ENCODE peak calls at places on chromosomes 13 and 19, in four cellular contexts. One of them, this sample, is unnamed.

GRCh38 chr13:94251801-94252200 is 227.7 kb downstream of the DCT start:
- DNase-seq in H1: no peak
- DNase-seq in K562: no peak
- DNase-seq in SK-N-SH: no peak
- DNase-seq in this sample: no peak

GRCh38 chr13:114023716-114024602 is 50.1 kb upstream of the C13orf46 start:
- DNase-seq in H1: no peak
- DNase-seq in K562: no peak
- DNase-seq in SK-N-SH: no peak
- DNase-seq in this sample: no peak

GRCh38 chr19:9937001-9937411 is 691 bp upstream of the OLFM2 start:
- DNase-seq in SK-N-SH: peak; percentile 35
- DNase-seq in K562: no peak
- DNase-seq in H1: no peak
- DNase-seq in this sample: peak; percentile 79

GRCh38 chr19:16977306-16977705 is 49.3 kb downstream of the CPAMD8 start:
- DNase-seq in K562: no peak
- DNase-seq in SK-N-SH: no peak
- DNase-seq in H1: no peak
- DNase-seq in this sample: no peak

GRCh38 chr13:42478531-42479156 is 95.3 kb upstream of the TNFSF11 start:
- DNase-seq in H1: no peak
- DNase-seq in K562: no peak
- DNase-seq in SK-N-SH: peak; percentile 11
- DNase-seq in this sample: no peak

GRCh38 chr13:110636701-110637201 is 21.4 kb downstream of the NAXD start:
- DNase-seq in SK-N-SH: no peak
- DNase-seq in K562: no peak
- DNase-seq in H1: no peak
- DNase-seq in this sample: no peak

GRCh38 chr19:5292843-5293606 is 47.6 kb downstream of the PTPRS start:
- DNase-seq in H1: peak; percentile 51
- DNase-seq in SK-N-SH: peak; percentile 99
- DNase-seq in K562: peak; percentile 97
- DNase-seq in this sample: peak; percentile 78

GRCh38 chr19:38657633-38658222 is 10.3 kb downstream of the ACTN4 start:
- DNase-seq in H1: no peak
- DNase-seq in K562: no peak
- DNase-seq in SK-N-SH: no peak
- DNase-seq in this sample: no peak

GRCh38 chr19:39509233-39509632 is 5.7 kb upstream of the SELENOV start:
- DNase-seq in K562: no peak
- DNase-seq in H1: no peak
- DNase-seq in SK-N-SH: no peak
- DNase-seq in this sample: no peak

GRCh38 chr13:36163809-36164308 is 32.7 kb upstream of the DCLK1 start:
- DNase-seq in K562: no peak
- DNase-seq in H1: no peak
- DNase-seq in SK-N-SH: peak; percentile 20
- DNase-seq in this sample: no peak

GRCh38 chr19:33796164-33797100 is at the start of gene KCTD15:
- DNase-seq in SK-N-SH: peak; percentile 86
- DNase-seq in K562: peak; percentile 74
- DNase-seq in H1: no peak
- DNase-seq in this sample: peak; percentile 66

GRCh38 chr13:60013166-60013565 is 150.6 kb downstream of the DIAPH3 start:
- DNase-seq in K562: no peak
- DNase-seq in H1: no peak
- DNase-seq in SK-N-SH: no peak
- DNase-seq in this sample: no peak

GRCh38 chr19:41016488-41017071 is 25.5 kb downstream of the CYP2B6 start:
- DNase-seq in SK-N-SH: no peak
- DNase-seq in H1: no peak
- DNase-seq in K562: no peak
- DNase-seq in this sample: no peak

GRCh38 chr19:3064011-3064330 is 1.7 kb upstream of the TLE5 start:
- DNase-seq in SK-N-SH: no peak
- DNase-seq in K562: no peak
- DNase-seq in H1: no peak
- DNase-seq in this sample: no peak

GRCh38 chr19:3196933-3197205 is 11.1 kb downstream of the NCLN start:
- DNase-seq in K562: no peak
- DNase-seq in SK-N-SH: no peak
- DNase-seq in H1: no peak
- DNase-seq in this sample: no peak

GRCh38 chr13:79402074-79402635 is 3.9 kb downstream of the RBM26 start:
- DNase-seq in K562: no peak
- DNase-seq in SK-N-SH: no peak
- DNase-seq in H1: no peak
- DNase-seq in this sample: no peak

GRCh38 chr19:10268077-10268476 is 2.8 kb upstream of the ICAM1 start:
- DNase-seq in H1: no peak
- DNase-seq in K562: no peak
- DNase-seq in SK-N-SH: no peak
- DNase-seq in this sample: no peak

GRCh38 chr13:73924607-73925006 is 209.6 kb downstream of the KLF12 start:
- DNase-seq in SK-N-SH: no peak
- DNase-seq in K562: no peak
- DNase-seq in H1: no peak
- DNase-seq in this sample: no peak

GRCh38 chr19:33434886-33435705 is 61.6 kb downstream of the CEBPG start:
- DNase-seq in K562: no peak
- DNase-seq in H1: no peak
- DNase-seq in SK-N-SH: peak; percentile 90
- DNase-seq in this sample: no peak

GRCh38 chr13:111623170-111623569 is 302.7 kb downstream of the TEX29 start:
- DNase-seq in K562: no peak
- DNase-seq in SK-N-SH: no peak
- DNase-seq in H1: no peak
- DNase-seq in this sample: no peak

GRCh38 chr19:36120092-36120983 is 5.1 kb downstream of the TBCB start:
- DNase-seq in K562: no peak
- DNase-seq in SK-N-SH: peak; percentile 30
- DNase-seq in H1: no peak
- DNase-seq in this sample: no peak

GRCh38 chr13:100209857-100210580 is 121.1 kb downstream of the PCCA start:
- DNase-seq in H1: no peak
- DNase-seq in SK-N-SH: no peak
- DNase-seq in K562: no peak
- DNase-seq in this sample: no peak

GRCh38 chr19:9309974-9310446 is 372 bp upstream of the ZNF699 start:
- DNase-seq in K562: peak; percentile 90
- DNase-seq in H1: peak; percentile 88
- DNase-seq in SK-N-SH: peak; percentile 92
- DNase-seq in this sample: peak; percentile 91

GRCh38 chr13:32947886-32948285 is 68.3 kb upstream of the KL start:
- DNase-seq in H1: no peak
- DNase-seq in SK-N-SH: peak; percentile 69
- DNase-seq in K562: no peak
- DNase-seq in this sample: no peak

GRCh38 chr13:44437356-44438233 is 64.0 kb downstream of the SERP2 start:
- DNase-seq in H1: no peak
- DNase-seq in K562: no peak
- DNase-seq in SK-N-SH: no peak
- DNase-seq in this sample: no peak

GRCh38 chr13:41150058-41150457 is 17.5 kb upstream of the KBTBD6 start:
- DNase-seq in K562: no peak
- DNase-seq in SK-N-SH: no peak
- DNase-seq in H1: no peak
- DNase-seq in this sample: no peak

GRCh38 chr19:36488816-36489138 is 584 bp downstream of the ZNF566 start:
- DNase-seq in K562: peak; percentile 43
- DNase-seq in H1: no peak
- DNase-seq in SK-N-SH: peak; percentile 59
- DNase-seq in this sample: no peak

GRCh38 chr13:29847501-29847983 is 2.9 kb downstream of the UBL3 start:
- DNase-seq in K562: no peak
- DNase-seq in H1: no peak
- DNase-seq in SK-N-SH: peak; percentile 42
- DNase-seq in this sample: no peak

GRCh38 chr13:106159295-106160195 is 375.9 kb downstream of the EFNB2 start:
- DNase-seq in H1: no peak
- DNase-seq in K562: no peak
- DNase-seq in SK-N-SH: no peak
- DNase-seq in this sample: no peak

GRCh38 chr13:106155411-106155810 is 380.1 kb downstream of the EFNB2 start:
- DNase-seq in SK-N-SH: no peak
- DNase-seq in K562: no peak
- DNase-seq in H1: no peak
- DNase-seq in this sample: no peak

GRCh38 chr13:106153876-106154275 is 381.6 kb downstream of the EFNB2 start:
- DNase-seq in H1: no peak
- DNase-seq in K562: no peak
- DNase-seq in SK-N-SH: no peak
- DNase-seq in this sample: no peak

GRCh38 chr13:106153041-106153440 is 382.4 kb downstream of the EFNB2 start:
- DNase-seq in SK-N-SH: no peak
- DNase-seq in H1: no peak
- DNase-seq in K562: no peak
- DNase-seq in this sample: no peak

GRCh38 chr13:106156468-106156867 is 379.0 kb downstream of the EFNB2 start:
- DNase-seq in SK-N-SH: no peak
- DNase-seq in K562: no peak
- DNase-seq in H1: no peak
- DNase-seq in this sample: no peak
- TF ChIP-seq TEAD4 in SK-N-SH: no peak
- TF ChIP-seq TEAD4 in K562: no peak
- TF ChIP-seq TEAD4 in H1: no peak
- TF ChIP-seq TEAD4 in this sample: no peak

GRCh38 chr19:19788015-19788414 is 33.5 kb downstream of the ZNF506 start:
- DNase-seq in H1: no peak
- DNase-seq in K562: no peak
- DNase-seq in SK-N-SH: no peak
- DNase-seq in this sample: no peak
- TF ChIP-seq TEAD4 in H1: no peak
- TF ChIP-seq TEAD4 in K562: no peak
- TF ChIP-seq TEAD4 in SK-N-SH: no peak
- TF ChIP-seq TEAD4 in this sample: no peak

GRCh38 chr13:28179974-28180373 is 41.6 kb downstream of the PAN3 start:
- DNase-seq in K562: no peak
- DNase-seq in SK-N-SH: no peak
- DNase-seq in H1: no peak
- DNase-seq in this sample: no peak

GRCh38 chr13:28177877-28178276 is 39.5 kb downstream of the PAN3 start:
- DNase-seq in SK-N-SH: no peak
- DNase-seq in H1: no peak
- DNase-seq in K562: no peak
- DNase-seq in this sample: no peak

GRCh38 chr13:28177327-28177726 is 39.0 kb downstream of the PAN3 start:
- DNase-seq in H1: no peak
- DNase-seq in K562: no peak
- DNase-seq in SK-N-SH: no peak
- DNase-seq in this sample: no peak

GRCh38 chr13:28185256-28185655 is 46.9 kb downstream of the PAN3 start:
- DNase-seq in K562: no peak
- DNase-seq in H1: no peak
- DNase-seq in SK-N-SH: no peak
- DNase-seq in this sample: no peak

DNA sequence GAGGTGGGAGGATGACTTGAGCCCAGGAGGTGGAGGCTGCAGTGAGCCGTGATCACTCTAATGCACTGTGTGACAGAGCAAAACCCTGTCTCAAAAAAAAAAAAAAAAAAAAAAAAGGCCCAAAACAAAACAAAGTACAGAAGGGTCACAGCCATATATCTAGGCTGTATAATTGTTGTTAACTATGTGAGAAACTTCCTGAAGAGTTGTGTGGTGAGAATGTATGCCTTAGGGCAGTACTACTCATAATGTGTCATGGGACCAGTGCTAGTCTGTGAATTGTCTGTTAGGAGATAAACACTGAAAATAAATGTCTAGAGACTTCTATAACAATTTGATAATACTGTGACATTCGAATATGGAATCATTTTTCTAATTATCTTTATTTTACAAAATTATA is 43.1 kb downstream of the PAN3 start:
- DNase-seq in K562: no peak
- DNase-seq in SK-N-SH: no peak
- DNase-seq in H1: no peak
- DNase-seq in this sample: no peak
- TF ChIP-seq TEAD4 in K562: no peak
- TF ChIP-seq TEAD4 in SK-N-SH: no peak
- TF ChIP-seq TEAD4 in H1: no peak
- TF ChIP-seq TEAD4 in this sample: no peak

GRCh38 chr19:58054792-58055482 is 4.1 kb upstream of the ZNF135 start:
- DNase-seq in H1: no peak
- DNase-seq in SK-N-SH: no peak
- DNase-seq in K562: no peak
- DNase-seq in this sample: peak; percentile 84
- TF ChIP-seq TEAD4 in H1: no peak
- TF ChIP-seq TEAD4 in SK-N-SH: no peak
- TF ChIP-seq TEAD4 in K562: no peak
- TF ChIP-seq TEAD4 in this sample: no peak

GRCh38 chr19:19405919-19406877 is 723 bp downstream of the GATAD2A start:
- DNase-seq in K562: peak; percentile 67
- DNase-seq in SK-N-SH: peak; percentile 80
- DNase-seq in H1: no peak
- DNase-seq in this sample: peak; percentile 70
- TF ChIP-seq TEAD4 in K562: no peak
- TF ChIP-seq TEAD4 in SK-N-SH: no peak
- TF ChIP-seq TEAD4 in H1: no peak
- TF ChIP-seq TEAD4 in this sample: no peak

DNA sequence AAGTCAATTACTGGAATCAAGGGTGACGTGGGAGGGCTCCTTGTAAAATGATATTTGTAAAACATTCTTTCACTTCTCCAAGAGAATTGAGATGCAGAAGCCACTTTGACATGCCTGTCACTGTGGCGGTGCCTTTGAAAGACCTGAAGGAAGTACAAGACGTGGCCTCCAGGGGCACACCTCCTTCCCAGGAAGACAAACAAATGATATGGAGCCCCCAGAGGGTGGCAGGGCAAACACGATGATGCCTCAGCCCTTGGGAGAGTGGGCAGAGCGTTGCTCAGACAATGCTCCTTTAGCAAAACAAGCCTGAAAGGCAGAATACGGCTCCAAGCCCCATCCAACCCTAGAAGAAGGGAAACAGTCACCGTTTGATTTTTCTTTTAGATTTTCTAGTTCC is 9.3 kb upstream of the ATP12A start:
- DNase-seq in H1: no peak
- DNase-seq in K562: peak; percentile 27
- DNase-seq in SK-N-SH: peak; percentile 49
- DNase-seq in this sample: peak; percentile 61
- TF ChIP-seq TEAD4 in H1: no peak
- TF ChIP-seq TEAD4 in K562: no peak
- TF ChIP-seq TEAD4 in SK-N-SH: no peak
- TF ChIP-seq TEAD4 in this sample: no peak

GRCh38 chr19:750640-751423 is at the start of gene MISP:
- DNase-seq in H1: no peak
- DNase-seq in K562: peak; percentile 56
- DNase-seq in SK-N-SH: no peak
- DNase-seq in this sample: no peak
- TF ChIP-seq TEAD4 in H1: no peak
- TF ChIP-seq TEAD4 in K562: no peak
- TF ChIP-seq TEAD4 in SK-N-SH: no peak
- TF ChIP-seq TEAD4 in this sample: no peak

GRCh38 chr19:46985532-46986415 is 33.9 kb upstream of the NPAS1 start:
- DNase-seq in SK-N-SH: no peak
- DNase-seq in K562: no peak
- DNase-seq in H1: no peak
- DNase-seq in this sample: no peak
- TF ChIP-seq TEAD4 in SK-N-SH: no peak
- TF ChIP-seq TEAD4 in K562: no peak
- TF ChIP-seq TEAD4 in H1: no peak
- TF ChIP-seq TEAD4 in this sample: no peak